ENCODE peak calls at places on chromosome 14, in five cellular contexts. P, G, N, J and Z are unnamed samples.
A peak's percentile ranks its signal among the peaks of the same experiment; 100 is the strongest.

GRCh38 chr14:45048385-45048784 is 35.5 kb upstream of the PRPF39 start:
- DNase-seq in N (no peak), J (no peak), P (no peak), G (no peak), Z (no peak)

GRCh38 chr14:89303452-89304435 is 113.3 kb downstream of the FOXN3 start:
- DNase-seq in J (no peak), N (peak; percentile 64), P (no peak), G (peak; percentile 77), Z (peak; percentile 80)

GRCh38 chr14:39368261-39368959 is 63.8 kb downstream of the FBXO33 start:
- DNase-seq in G (peak; percentile 68), J (no peak), N (peak; percentile 81), P (peak; percentile 71), Z (peak; percentile 76)

GRCh38 chr14:94562941-94563883 is 2.0 kb downstream of the SERPINA4 start:
- DNase-seq in J (no peak), N (peak; percentile 4), P (no peak), G (no peak), Z (no peak)

GRCh38 chr14:88895116-88895515 is 70.7 kb downstream of the TTC8 start:
- DNase-seq in G (peak; percentile 55), N (no peak), P (no peak), J (no peak), Z (peak; percentile 47)

GRCh38 chr14:89291351-89291940 is 125.6 kb downstream of the FOXN3 start:
- DNase-seq in G (no peak), N (no peak), J (no peak), P (no peak), Z (no peak)

GRCh38 chr14:71658261-71658860 is 273.9 kb upstream of the RGS6 start:
- DNase-seq in P (no peak), N (no peak), G (peak; percentile 16), J (no peak), Z (no peak)

GRCh38 chr14:43795600-43796228 is 711.4 kb downstream of the FSCB start:
- DNase-seq in P (no peak), N (no peak), J (no peak), G (no peak), Z (peak; percentile 39)

GRCh38 chr14:99601301-99601945 is 2.6 kb downstream of the CCDC85C start:
- DNase-seq in N (peak; percentile 79), P (no peak), J (no peak), G (peak; percentile 24), Z (peak; percentile 55)

GRCh38 chr14:51922624-51923023 is 62.2 kb downstream of the GNG2 start:
- DNase-seq in J (no peak), P (no peak), N (peak; percentile 85), G (no peak), Z (peak; percentile 31)

GRCh38 chr14:92507174-92507768 is 6.3 kb upstream of the RIN3 start:
- DNase-seq in P (no peak), J (no peak), N (no peak), G (no peak), Z (no peak)

GRCh38 chr14:31998220-31998559 is 78.9 kb upstream of the ARHGAP5 start:
- DNase-seq in N (no peak), J (no peak), G (no peak), P (no peak), Z (no peak)

GRCh38 chr14:97719931-97720330 is 922.7 kb downstream of the VRK1 start:
- DNase-seq in P (no peak), G (no peak), J (no peak), N (no peak), Z (no peak)

GRCh38 chr14:51318777-51319176 is 78.7 kb downstream of the TMX1 start:
- DNase-seq in N (no peak), J (no peak), G (no peak), P (no peak), Z (no peak)

GRCh38 chr14:89266754-89267153 is 150.3 kb downstream of the FOXN3 start:
- DNase-seq in J (no peak), G (peak; percentile 27), N (no peak), P (no peak), Z (no peak)

GRCh38 chr14:22630486-22630885 is 13.7 kb downstream of the OR6J1 start:
- DNase-seq in P (no peak), J (no peak), G (no peak), N (no peak), Z (no peak)

GRCh38 chr14:60241091-60241490 is 7.9 kb upstream of the PPM1A start:
- DNase-seq in P (no peak), G (no peak), J (no peak), N (no peak), Z (no peak)

GRCh38 chr14:105249175-105250007 is 1.1 kb downstream of the BTBD6 start:
- DNase-seq in P (peak; percentile 38), N (peak; percentile 45), G (peak; percentile 31), J (no peak), Z (no peak)

GRCh38 chr14:68687746-68688145 is 105.1 kb downstream of the ZFP36L1 start:
- DNase-seq in P (no peak), G (peak; percentile 91), N (no peak), J (no peak), Z (no peak)

GRCh38 chr14:93219103-93219726 is 12.2 kb downstream of the UBR7 start:
- DNase-seq in J (peak; percentile 30), G (peak; percentile 47), N (peak; percentile 66), P (peak; percentile 65), Z (peak; percentile 81)